ENCODE peak calls at places on chromosomes 13 and 19, in four cellular contexts. Q, U, Y and P are unnamed samples.

GRCh38 chr19:30516111-30516510 is 143.9 kb downstream of the ZNF536 start:
- DNase-seq in U (peak), Y (no peak), Q (no peak), P (no peak)

GRCh38 chr13:37295046-37295445 is 189.6 kb upstream of the CSNK1A1L start:
- DNase-seq in Y (no peak), Q (no peak), U (peak), P (no peak)

GRCh38 chr13:48902421-48902820 is 73.3 kb upstream of the FNDC3A start:
- DNase-seq in U (no peak), Y (no peak), Q (no peak), P (no peak)

GRCh38 chr13:68588623-68589022 is 1358.5 kb upstream of the PCDH9 start:
- DNase-seq in Q (no peak), U (no peak), Y (no peak), P (no peak)

GRCh38 chr19:7500811-7501450 is 12.1 kb upstream of the PEX11G start:
- DNase-seq in Q (peak), U (peak), Y (no peak), P (no peak)

GRCh38 chr19:57947088-57947418 is 453 bp downstream of the ZNF256 start:
- DNase-seq in Y (peak), U (no peak), Q (no peak), P (no peak)

GRCh38 chr13:52686381-52686780 is 33.7 kb downstream of the SUGT1 start:
- DNase-seq in Y (no peak), Q (no peak), U (no peak), P (no peak)

GRCh38 chr13:45231722-45232121 is 30.9 kb upstream of the KCTD4 start:
- DNase-seq in Y (no peak), U (no peak), Q (no peak), P (no peak)

GRCh38 chr19:32750441-32751055 is 31.0 kb downstream of the TDRD12 start:
- DNase-seq in Q (no peak), U (no peak), Y (no peak), P (no peak)

GRCh38 chr19:13843104-13843921 is 33.6 kb upstream of the NANOS3 start:
- DNase-seq in Y (no peak), Q (no peak), U (peak), P (no peak)

GRCh38 chr19:33702606-33703437 is 81.1 kb downstream of the CHST8 start:
- DNase-seq in Q (no peak), U (peak), Y (no peak), P (no peak)

GRCh38 chr19:58563823-58564222 is 5.4 kb upstream of the UBE2M start:
- DNase-seq in Y (no peak), Q (no peak), U (no peak), P (no peak)

GRCh38 chr13:50678464-50679162 is 164.9 kb downstream of the DLEU7 start:
- DNase-seq in Y (no peak), Q (no peak), U (no peak), P (no peak)

GRCh38 chr19:6501740-6502648 is at the start of gene TUBB4A:
- DNase-seq in U (peak), Q (no peak), Y (no peak), P (no peak)

GRCh38 chr19:48994035-48994386 is 324 bp downstream of the RUVBL2 start:
- DNase-seq in U (no peak), Y (no peak), Q (no peak), P (no peak)

GRCh38 chr13:110027470-110028240 is 241.3 kb upstream of the IRS2 start:
- DNase-seq in U (no peak), Y (no peak), Q (no peak), P (no peak)

GRCh38 chr13:110028311-110028710 is 241.9 kb upstream of the IRS2 start:
- DNase-seq in U (no peak), Q (no peak), Y (no peak), P (no peak)

GRCh38 chr13:110028838-110029621 is 242.6 kb upstream of the IRS2 start:
- DNase-seq in Q (no peak), Y (no peak), U (no peak), P (no peak)

GRCh38 chr13:110024646-110024980 is 238.2 kb upstream of the IRS2 start:
- DNase-seq in Y (no peak), U (no peak), Q (no peak), P (no peak)

DNA sequence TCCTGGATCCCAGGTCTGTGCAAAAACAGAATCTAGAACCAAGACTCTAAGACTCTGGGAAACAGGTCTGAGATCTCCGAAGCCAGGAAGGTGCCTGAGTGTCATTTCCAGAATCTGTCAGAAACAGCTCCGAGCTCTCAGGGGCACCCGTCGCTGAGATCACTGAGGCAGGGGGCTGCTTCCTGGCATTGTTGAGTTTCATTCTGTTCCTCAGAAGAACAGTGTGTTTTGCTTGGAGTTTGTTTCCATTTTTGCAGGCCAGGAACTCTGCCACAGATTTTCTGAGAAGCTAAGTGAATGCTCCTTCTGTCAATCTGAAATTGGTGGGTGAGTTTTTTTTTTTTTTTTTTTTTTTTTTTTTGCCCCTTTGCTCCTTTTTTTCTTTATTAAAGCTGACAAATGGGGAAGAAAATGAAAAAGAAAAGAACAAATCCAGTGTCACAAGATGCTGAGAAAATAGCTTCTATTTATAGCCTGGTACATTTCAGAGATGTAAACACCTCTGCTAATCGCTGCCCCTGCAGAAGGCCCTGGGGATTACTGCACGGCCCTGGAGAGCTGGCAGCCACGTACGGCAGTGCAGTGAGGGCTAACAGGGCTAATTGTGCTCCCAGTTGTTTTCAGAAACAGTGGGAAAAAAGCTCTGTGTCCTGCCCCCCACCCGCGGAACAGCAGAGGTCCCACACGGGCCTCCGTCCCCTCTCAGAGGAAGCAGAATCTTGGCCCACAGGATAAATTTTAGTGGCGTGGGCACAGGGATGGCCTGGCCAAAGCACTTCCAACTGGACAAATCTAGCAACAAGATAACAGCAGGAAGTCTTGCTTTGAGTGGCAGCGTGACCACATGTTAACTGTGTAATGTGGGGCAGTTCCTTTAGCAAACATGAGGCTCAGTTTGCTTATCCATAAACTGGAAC is 237.6 kb upstream of the IRS2 start:
- DNase-seq in U (no peak), Y (no peak), Q (no peak), P (no peak)
- H3K27ac ChIP-seq in U (peak), Y (no peak), Q (no peak), P (no peak)

GRCh38 chr13:76472916-76473315 is 413.3 kb downstream of the KCTD12 start:
- DNase-seq in Q (no peak), U (no peak), Y (no peak), P (no peak)
- H3K27ac ChIP-seq in Q (no peak), U (no peak), Y (no peak), P (no peak)

DNA sequence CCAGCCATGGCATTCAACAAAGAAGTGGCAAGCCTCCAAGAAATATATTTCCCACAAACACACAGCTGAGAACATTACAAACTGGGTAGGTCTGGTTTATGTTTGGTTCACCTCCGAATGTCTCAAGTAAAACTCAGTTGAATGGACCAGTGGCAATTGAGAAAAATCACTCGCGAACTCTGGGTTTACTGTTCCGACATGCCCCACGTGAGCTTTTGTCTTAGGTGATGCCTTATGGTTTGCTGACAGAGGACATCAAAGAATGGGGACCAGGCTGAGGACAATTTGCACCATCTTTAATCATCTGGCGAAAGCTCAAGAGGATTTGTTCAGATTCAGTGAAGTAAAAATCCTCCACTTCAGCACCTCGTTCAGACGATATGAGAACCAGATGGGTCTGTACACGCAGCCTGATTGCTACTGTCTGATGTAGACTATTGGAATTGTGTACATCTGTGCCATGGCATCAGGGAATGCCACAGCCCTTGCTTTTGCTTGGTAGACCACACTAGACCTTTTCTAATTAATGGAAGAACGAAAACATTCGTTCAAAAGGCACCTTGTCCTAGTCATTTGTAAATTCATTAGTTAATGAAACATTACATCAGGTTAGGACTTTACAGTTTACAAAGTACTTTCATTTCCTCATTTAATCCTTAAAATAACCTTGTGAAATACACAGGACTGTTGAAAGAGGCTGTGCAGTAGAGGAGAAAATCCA is 59.4 kb downstream of the SLC10A2 start:
- DNase-seq in Q (no peak), U (no peak), Y (no peak), P (no peak)
- H3K27ac ChIP-seq in Q (no peak), U (no peak), Y (no peak), P (no peak)

DNA sequence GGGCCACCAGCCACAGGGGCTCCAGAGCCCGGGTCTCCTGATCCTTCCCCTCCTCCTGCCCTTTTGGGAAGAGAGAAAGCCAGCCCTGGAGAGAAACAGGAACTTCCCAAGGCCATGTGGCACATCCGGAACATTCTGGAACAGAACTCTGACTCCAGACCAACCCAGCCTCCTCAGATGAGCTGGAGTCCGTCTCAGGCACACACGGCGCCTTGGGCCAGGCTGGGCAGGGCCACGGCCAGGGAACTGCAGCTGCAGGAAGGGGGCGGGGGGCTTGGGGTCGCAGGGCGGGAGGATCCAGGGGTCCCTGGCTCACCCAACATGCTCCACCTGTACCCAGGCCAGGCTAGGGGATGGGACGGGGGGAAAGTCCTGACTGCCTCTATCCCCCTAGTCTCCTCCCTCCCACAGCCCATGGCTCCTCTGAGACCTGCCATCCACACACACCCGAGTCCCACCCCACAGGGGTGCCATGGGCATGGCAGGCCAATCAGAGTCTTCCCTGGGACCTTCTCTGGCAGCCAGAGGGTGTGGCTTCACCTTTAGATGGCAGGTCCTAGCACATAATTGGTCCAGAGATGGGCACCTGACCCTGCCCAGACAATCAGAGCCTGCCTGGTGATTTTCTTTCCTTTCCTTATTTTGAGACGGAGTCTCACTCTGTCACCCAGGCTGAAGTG is 22.9 kb downstream of the SBNO2 start:
- DNase-seq in U (peak), Y (no peak), Q (no peak), P (no peak)
- H3K27ac ChIP-seq in U (peak), Y (no peak), Q (peak), P (no peak)

GRCh38 chr19:55781112-55781511 is 12.2 kb downstream of the RFPL4AL1 start:
- DNase-seq in Y (no peak), Q (no peak), U (no peak), P (no peak)
- H3K27ac ChIP-seq in Y (no peak), Q (no peak), U (no peak), P (no peak)